ENCODE peak calls at places on chromosomes 2 and 18, in six cellular contexts. L is A549, E is IMR-90, B is K562, M is HepG2, W is GM12878. U is an unnamed sample.

GRCh38 chr2:52956766-52957165 is 810.8 kb upstream of the CHAC2 start:
- DNase-seq in L (no peak), E (no peak), B (no peak), M (no peak), W (no peak), U (no peak)

GRCh38 chr2:161952722-161953322 is 121.2 kb downstream of the DPP4 start:
- DNase-seq in L (no peak), E (no peak), B (no peak), M (no peak), W (no peak), U (no peak)

GRCh38 chr2:206392118-206392517 is 51.2 kb upstream of the ADAM23 start:
- DNase-seq in L (peak), E (peak), B (peak), M (peak), W (no peak), U (peak)

GRCh38 chr2:193783681-193784080 is 1588.9 kb upstream of the TMEFF2 start:
- DNase-seq in L (no peak), E (no peak), B (no peak), M (no peak), W (no peak), U (no peak)

GRCh38 chr18:32289480-32290075 is 99.7 kb downstream of the MEP1B start:
- DNase-seq in L (peak), E (peak), B (peak), M (peak), W (no peak), U (peak)

GRCh38 chr18:4510709-4511108 is 55.6 kb upstream of the DLGAP1 start:
- DNase-seq in L (peak), E (no peak), B (no peak), M (no peak), W (no peak), U (peak)

GRCh38 chr2:104431701-104432121 is 422.2 kb upstream of the POU3F3 start:
- DNase-seq in L (no peak), E (no peak), B (no peak), M (no peak), W (no peak), U (no peak)

GRCh38 chr18:48217306-48218250 is 191.6 kb downstream of the ZBTB7C start:
- DNase-seq in L (no peak), E (no peak), B (no peak), M (no peak), W (no peak), U (no peak)

GRCh38 chr2:24721470-24721869 is 71.7 kb downstream of the PTRHD1 start:
- DNase-seq in L (no peak), E (peak), B (no peak), M (no peak), W (peak), U (no peak)

GRCh38 chr2:33342705-33343104 is 133.7 kb upstream of the RASGRP3 start:
- DNase-seq in L (no peak), E (no peak), B (no peak), M (no peak), W (no peak), U (no peak)

GRCh38 chr2:130183500-130184373 is 1.7 kb downstream of the MZT2B start:
- DNase-seq in L (no peak), E (peak), B (no peak), M (peak), W (no peak), U (no peak)

GRCh38 chr2:29012211-29012681 is 31.1 kb downstream of the TOGARAM2 start:
- DNase-seq in L (no peak), E (no peak), B (no peak), M (no peak), W (no peak), U (no peak)

GRCh38 chr2:185700883-185701282 is 37.7 kb upstream of the FSIP2 start:
- DNase-seq in L (no peak), E (no peak), B (no peak), M (no peak), W (no peak), U (peak)

GRCh38 chr2:67050621-67051020 is 346.5 kb upstream of the ETAA1 start:
- DNase-seq in L (no peak), E (peak), B (no peak), M (no peak), W (no peak), U (no peak)

GRCh38 chr18:34097312-34097711 is 127.4 kb downstream of the NOL4 start:
- DNase-seq in L (no peak), E (no peak), B (no peak), M (no peak), W (no peak), U (no peak)

GRCh38 chr2:75595541-75596395 is 35.0 kb upstream of the EVA1A start:
- DNase-seq in L (peak), E (peak), B (no peak), M (peak), W (no peak), U (no peak)

GRCh38 chr2:181178823-181179412 is 198.5 kb downstream of the UBE2E3 start:
- DNase-seq in L (peak), E (no peak), B (no peak), M (peak), W (no peak), U (peak)

GRCh38 chr2:107001551-107001950 is 115.6 kb upstream of the ST6GAL2 start:
- DNase-seq in L (no peak), E (no peak), B (no peak), M (no peak), W (no peak), U (no peak)
- TF ChIP-seq BHLHE40 in L (no peak), E (no peak), B (no peak), M (no peak), W (no peak), U (no peak)

GRCh38 chr18:68498185-68498584 is 216.7 kb downstream of the TMX3 start:
- DNase-seq in L (no peak), E (no peak), B (no peak), M (no peak), W (no peak), U (no peak)

GRCh38 chr18:68500551-68500950 is 214.4 kb downstream of the TMX3 start:
- DNase-seq in L (no peak), E (no peak), B (no peak), M (no peak), W (no peak), U (no peak)

GRCh38 chr18:68489018-68489792 is 225.7 kb downstream of the TMX3 start:
- DNase-seq in L (no peak), E (no peak), B (no peak), M (no peak), W (no peak), U (no peak)

GRCh38 chr18:68499141-68499540 is 215.8 kb downstream of the TMX3 start:
- DNase-seq in L (no peak), E (no peak), B (no peak), M (no peak), W (no peak), U (no peak)

GRCh38 chr18:68494802-68495560 is 219.9 kb downstream of the TMX3 start:
- DNase-seq in L (no peak), E (peak), B (no peak), M (no peak), W (no peak), U (no peak)
- TF ChIP-seq BHLHE40 in L (no peak), E (no peak), B (no peak), M (no peak), W (no peak), U (no peak)

GRCh38 chr2:241564596-241565411 is 6.3 kb downstream of the BOK start:
- DNase-seq in L (no peak), E (no peak), B (no peak), M (no peak), W (no peak), U (no peak)
- TF ChIP-seq BHLHE40 in L (no peak), E (no peak), B (no peak), M (no peak), W (no peak), U (no peak)

GRCh38 chr2:133599211-133599610 is 30.9 kb upstream of the NCKAP5 start:
- DNase-seq in L (no peak), E (no peak), B (no peak), M (no peak), W (no peak), U (no peak)
- TF ChIP-seq BHLHE40 in L (no peak), E (no peak), B (no peak), M (no peak), W (no peak), U (no peak)

GRCh38 chr2:117918608-117919007 is 95.3 kb downstream of the CCDC93 start:
- DNase-seq in L (no peak), E (no peak), B (no peak), M (no peak), W (no peak), U (no peak)

GRCh38 chr2:117917223-117917917 is 96.5 kb downstream of the CCDC93 start:
- DNase-seq in L (peak), E (peak), B (no peak), M (peak), W (no peak), U (no peak)

DNA sequence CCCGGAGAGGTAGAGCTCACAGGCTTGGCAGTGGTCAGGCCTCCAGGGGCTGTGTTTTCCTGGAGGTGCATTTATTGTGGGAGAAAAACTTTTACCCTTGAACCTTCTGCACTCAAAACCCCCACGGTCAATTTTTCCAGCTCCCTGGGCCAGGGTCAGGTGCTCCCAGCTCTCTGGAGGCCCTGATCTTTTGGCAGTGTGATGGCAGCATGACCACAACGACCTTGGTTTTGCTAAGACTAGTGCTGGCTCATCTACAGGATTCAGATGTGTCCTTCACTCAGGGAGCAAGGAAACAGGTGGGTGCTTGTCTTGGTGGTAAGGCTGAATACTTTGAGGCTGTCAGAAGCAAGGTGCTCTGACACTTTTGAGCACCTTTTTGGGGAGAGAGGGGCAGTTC is 92.3 kb downstream of the CCDC93 start:
- DNase-seq in L (no peak), E (no peak), B (no peak), M (no peak), W (no peak), U (no peak)
- TF ChIP-seq BHLHE40 in L (no peak), E (no peak), B (no peak), M (no peak), W (no peak), U (no peak)

U was measured in HEK293T.